ENCODE peak calls at places on chromosomes 7 and 10, in six cellular contexts. One of them, this sample, is unnamed.

GRCh38 chr10:24756283-24756682 is 32.6 kb upstream of the ARHGAP21 start:
- DNase-seq in stimulated activated CD8-positive, alpha-beta memory T cell treated with anti-CD3 and anti-CD28 coated beads, Interleukin-15, amount 100 ng/mL, for 24 hours: no peak
- DNase-seq in activated naive CD4-positive, alpha-beta T cell treated with anti-CD3 and anti-CD28 coated beads, Interleukin-2, amount 10 ng/mL, durations not matched to agents 7 days and 5 days: no peak
- DNase-seq in NCI-H748 treated with DMSO at 0.1 percent for 48 hours: no peak
- DNase-seq in NCI-H1436: no peak
- DNase-seq in foreskin melanocyte: no peak
- DNase-seq in this sample: no peak

GRCh38 chr7:114819629-114820362 is 102.1 kb upstream of the MDFIC start:
- DNase-seq in foreskin melanocyte: peak; percentile 29
- DNase-seq in NCI-H1436: no peak
- DNase-seq in activated naive CD4-positive, alpha-beta T cell treated with anti-CD3 and anti-CD28 coated beads, Interleukin-2, amount 10 ng/mL, durations not matched to agents 7 days and 5 days: no peak
- DNase-seq in stimulated activated CD8-positive, alpha-beta memory T cell treated with anti-CD3 and anti-CD28 coated beads, Interleukin-15, amount 100 ng/mL, for 24 hours: no peak
- DNase-seq in NCI-H748 treated with DMSO at 0.1 percent for 48 hours: no peak
- DNase-seq in this sample: no peak

GRCh38 chr10:132543916-132544743 is 6.5 kb downstream of the INPP5A start:
- DNase-seq in NCI-H1436: no peak
- DNase-seq in activated naive CD4-positive, alpha-beta T cell treated with anti-CD3 and anti-CD28 coated beads, Interleukin-2, amount 10 ng/mL, durations not matched to agents 7 days and 5 days: peak; percentile 44
- DNase-seq in stimulated activated CD8-positive, alpha-beta memory T cell treated with anti-CD3 and anti-CD28 coated beads, Interleukin-15, amount 100 ng/mL, for 24 hours: no peak
- DNase-seq in NCI-H748 treated with DMSO at 0.1 percent for 48 hours: no peak
- DNase-seq in foreskin melanocyte: no peak
- DNase-seq in this sample: no peak

GRCh38 chr7:113831509-113831908 is 87.3 kb downstream of the PPP1R3A start:
- DNase-seq in NCI-H748 treated with DMSO at 0.1 percent for 48 hours: peak; percentile 17
- DNase-seq in foreskin melanocyte: no peak
- DNase-seq in activated naive CD4-positive, alpha-beta T cell treated with anti-CD3 and anti-CD28 coated beads, Interleukin-2, amount 10 ng/mL, durations not matched to agents 7 days and 5 days: no peak
- DNase-seq in NCI-H1436: no peak
- DNase-seq in stimulated activated CD8-positive, alpha-beta memory T cell treated with anti-CD3 and anti-CD28 coated beads, Interleukin-15, amount 100 ng/mL, for 24 hours: no peak
- DNase-seq in this sample: no peak

GRCh38 chr10:58412502-58412961 is 27.3 kb downstream of the TFAM start:
- DNase-seq in stimulated activated CD8-positive, alpha-beta memory T cell treated with anti-CD3 and anti-CD28 coated beads, Interleukin-15, amount 100 ng/mL, for 24 hours: no peak
- DNase-seq in activated naive CD4-positive, alpha-beta T cell treated with anti-CD3 and anti-CD28 coated beads, Interleukin-2, amount 10 ng/mL, durations not matched to agents 7 days and 5 days: no peak
- DNase-seq in NCI-H748 treated with DMSO at 0.1 percent for 48 hours: no peak
- DNase-seq in NCI-H1436: no peak
- DNase-seq in foreskin melanocyte: no peak
- DNase-seq in this sample: no peak

GRCh38 chr7:131090866-131091692 is 236.6 kb upstream of the MKLN1 start:
- DNase-seq in foreskin melanocyte: no peak
- DNase-seq in NCI-H748 treated with DMSO at 0.1 percent for 48 hours: no peak
- DNase-seq in stimulated activated CD8-positive, alpha-beta memory T cell treated with anti-CD3 and anti-CD28 coated beads, Interleukin-15, amount 100 ng/mL, for 24 hours: no peak
- DNase-seq in NCI-H1436: no peak
- DNase-seq in activated naive CD4-positive, alpha-beta T cell treated with anti-CD3 and anti-CD28 coated beads, Interleukin-2, amount 10 ng/mL, durations not matched to agents 7 days and 5 days: no peak
- DNase-seq in this sample: no peak

GRCh38 chr7:17090751-17091150 is 207.7 kb upstream of the AHR start:
- DNase-seq in foreskin melanocyte: peak; percentile 84
- DNase-seq in stimulated activated CD8-positive, alpha-beta memory T cell treated with anti-CD3 and anti-CD28 coated beads, Interleukin-15, amount 100 ng/mL, for 24 hours: no peak
- DNase-seq in NCI-H1436: no peak
- DNase-seq in activated naive CD4-positive, alpha-beta T cell treated with anti-CD3 and anti-CD28 coated beads, Interleukin-2, amount 10 ng/mL, durations not matched to agents 7 days and 5 days: no peak
- DNase-seq in NCI-H748 treated with DMSO at 0.1 percent for 48 hours: no peak
- DNase-seq in this sample: no peak

GRCh38 chr7:98227939-98228338 is 16.7 kb downstream of the BHLHA15 start:
- DNase-seq in stimulated activated CD8-positive, alpha-beta memory T cell treated with anti-CD3 and anti-CD28 coated beads, Interleukin-15, amount 100 ng/mL, for 24 hours: no peak
- DNase-seq in NCI-H748 treated with DMSO at 0.1 percent for 48 hours: no peak
- DNase-seq in activated naive CD4-positive, alpha-beta T cell treated with anti-CD3 and anti-CD28 coated beads, Interleukin-2, amount 10 ng/mL, durations not matched to agents 7 days and 5 days: no peak
- DNase-seq in NCI-H1436: no peak
- DNase-seq in foreskin melanocyte: no peak
- DNase-seq in this sample: no peak

GRCh38 chr10:122530177-122530576 is 30.4 kb upstream of the DMBT1 start:
- DNase-seq in NCI-H1436: no peak
- DNase-seq in foreskin melanocyte: no peak
- DNase-seq in stimulated activated CD8-positive, alpha-beta memory T cell treated with anti-CD3 and anti-CD28 coated beads, Interleukin-15, amount 100 ng/mL, for 24 hours: no peak
- DNase-seq in NCI-H748 treated with DMSO at 0.1 percent for 48 hours: no peak
- DNase-seq in activated naive CD4-positive, alpha-beta T cell treated with anti-CD3 and anti-CD28 coated beads, Interleukin-2, amount 10 ng/mL, durations not matched to agents 7 days and 5 days: no peak
- DNase-seq in this sample: no peak

GRCh38 chr7:95636140-95636539 is 39.8 kb upstream of the PDK4 start:
- DNase-seq in foreskin melanocyte: no peak
- DNase-seq in NCI-H1436: no peak
- DNase-seq in stimulated activated CD8-positive, alpha-beta memory T cell treated with anti-CD3 and anti-CD28 coated beads, Interleukin-15, amount 100 ng/mL, for 24 hours: no peak
- DNase-seq in NCI-H748 treated with DMSO at 0.1 percent for 48 hours: no peak
- DNase-seq in activated naive CD4-positive, alpha-beta T cell treated with anti-CD3 and anti-CD28 coated beads, Interleukin-2, amount 10 ng/mL, durations not matched to agents 7 days and 5 days: no peak
- DNase-seq in this sample: no peak

GRCh38 chr10:17854044-17854652 is 45.0 kb downstream of the MRC1 start:
- DNase-seq in activated naive CD4-positive, alpha-beta T cell treated with anti-CD3 and anti-CD28 coated beads, Interleukin-2, amount 10 ng/mL, durations not matched to agents 7 days and 5 days: no peak
- DNase-seq in NCI-H748 treated with DMSO at 0.1 percent for 48 hours: no peak
- DNase-seq in foreskin melanocyte: no peak
- DNase-seq in stimulated activated CD8-positive, alpha-beta memory T cell treated with anti-CD3 and anti-CD28 coated beads, Interleukin-15, amount 100 ng/mL, for 24 hours: no peak
- DNase-seq in NCI-H1436: no peak
- DNase-seq in this sample: no peak

GRCh38 chr10:6786579-6787031 is 206.5 kb upstream of the PRKCQ start:
- DNase-seq in activated naive CD4-positive, alpha-beta T cell treated with anti-CD3 and anti-CD28 coated beads, Interleukin-2, amount 10 ng/mL, durations not matched to agents 7 days and 5 days: no peak
- DNase-seq in NCI-H1436: no peak
- DNase-seq in foreskin melanocyte: peak; percentile 56
- DNase-seq in stimulated activated CD8-positive, alpha-beta memory T cell treated with anti-CD3 and anti-CD28 coated beads, Interleukin-15, amount 100 ng/mL, for 24 hours: no peak
- DNase-seq in NCI-H748 treated with DMSO at 0.1 percent for 48 hours: no peak
- DNase-seq in this sample: no peak

GRCh38 chr10:77864151-77864851 is 62.3 kb downstream of the DLG5 start:
- DNase-seq in NCI-H748 treated with DMSO at 0.1 percent for 48 hours: no peak
- DNase-seq in NCI-H1436: no peak
- DNase-seq in stimulated activated CD8-positive, alpha-beta memory T cell treated with anti-CD3 and anti-CD28 coated beads, Interleukin-15, amount 100 ng/mL, for 24 hours: no peak
- DNase-seq in activated naive CD4-positive, alpha-beta T cell treated with anti-CD3 and anti-CD28 coated beads, Interleukin-2, amount 10 ng/mL, durations not matched to agents 7 days and 5 days: no peak
- DNase-seq in foreskin melanocyte: no peak
- DNase-seq in this sample: no peak

GRCh38 chr7:48004598-48004997 is 24.3 kb downstream of the SUN3 start:
- DNase-seq in NCI-H1436: no peak
- DNase-seq in activated naive CD4-positive, alpha-beta T cell treated with anti-CD3 and anti-CD28 coated beads, Interleukin-2, amount 10 ng/mL, durations not matched to agents 7 days and 5 days: no peak
- DNase-seq in foreskin melanocyte: no peak
- DNase-seq in NCI-H748 treated with DMSO at 0.1 percent for 48 hours: no peak
- DNase-seq in stimulated activated CD8-positive, alpha-beta memory T cell treated with anti-CD3 and anti-CD28 coated beads, Interleukin-15, amount 100 ng/mL, for 24 hours: no peak
- DNase-seq in this sample: no peak

GRCh38 chr7:90625562-90625961 is 29.4 kb downstream of the CDK14 start:
- DNase-seq in NCI-H1436: no peak
- DNase-seq in foreskin melanocyte: peak; percentile 48
- DNase-seq in NCI-H748 treated with DMSO at 0.1 percent for 48 hours: peak; percentile 45
- DNase-seq in activated naive CD4-positive, alpha-beta T cell treated with anti-CD3 and anti-CD28 coated beads, Interleukin-2, amount 10 ng/mL, durations not matched to agents 7 days and 5 days: no peak
- DNase-seq in stimulated activated CD8-positive, alpha-beta memory T cell treated with anti-CD3 and anti-CD28 coated beads, Interleukin-15, amount 100 ng/mL, for 24 hours: no peak
- DNase-seq in this sample: peak; percentile 52

GRCh38 chr7:2687338-2687869 is 598 bp upstream of the AMZ1 start:
- DNase-seq in NCI-H748 treated with DMSO at 0.1 percent for 48 hours: no peak
- DNase-seq in stimulated activated CD8-positive, alpha-beta memory T cell treated with anti-CD3 and anti-CD28 coated beads, Interleukin-15, amount 100 ng/mL, for 24 hours: no peak
- DNase-seq in NCI-H1436: no peak
- DNase-seq in foreskin melanocyte: no peak
- DNase-seq in activated naive CD4-positive, alpha-beta T cell treated with anti-CD3 and anti-CD28 coated beads, Interleukin-2, amount 10 ng/mL, durations not matched to agents 7 days and 5 days: no peak
- DNase-seq in this sample: peak; percentile 49

GRCh38 chr10:95569368-95569767 is 8.2 kb upstream of the SORBS1 start:
- DNase-seq in NCI-H1436: no peak
- DNase-seq in stimulated activated CD8-positive, alpha-beta memory T cell treated with anti-CD3 and anti-CD28 coated beads, Interleukin-15, amount 100 ng/mL, for 24 hours: no peak
- DNase-seq in foreskin melanocyte: no peak
- DNase-seq in activated naive CD4-positive, alpha-beta T cell treated with anti-CD3 and anti-CD28 coated beads, Interleukin-2, amount 10 ng/mL, durations not matched to agents 7 days and 5 days: no peak
- DNase-seq in NCI-H748 treated with DMSO at 0.1 percent for 48 hours: no peak
- DNase-seq in this sample: no peak

GRCh38 chr10:120997313-120998102 is 146.3 kb downstream of the WDR11 start:
- DNase-seq in activated naive CD4-positive, alpha-beta T cell treated with anti-CD3 and anti-CD28 coated beads, Interleukin-2, amount 10 ng/mL, durations not matched to agents 7 days and 5 days: no peak
- DNase-seq in foreskin melanocyte: no peak
- DNase-seq in NCI-H1436: no peak
- DNase-seq in stimulated activated CD8-positive, alpha-beta memory T cell treated with anti-CD3 and anti-CD28 coated beads, Interleukin-15, amount 100 ng/mL, for 24 hours: no peak
- DNase-seq in NCI-H748 treated with DMSO at 0.1 percent for 48 hours: no peak
- DNase-seq in this sample: no peak

GRCh38 chr7:148712610-148713330 is 14.1 kb downstream of the CUL1 start:
- DNase-seq in stimulated activated CD8-positive, alpha-beta memory T cell treated with anti-CD3 and anti-CD28 coated beads, Interleukin-15, amount 100 ng/mL, for 24 hours: no peak
- DNase-seq in foreskin melanocyte: no peak
- DNase-seq in activated naive CD4-positive, alpha-beta T cell treated with anti-CD3 and anti-CD28 coated beads, Interleukin-2, amount 10 ng/mL, durations not matched to agents 7 days and 5 days: no peak
- DNase-seq in NCI-H1436: no peak
- DNase-seq in NCI-H748 treated with DMSO at 0.1 percent for 48 hours: no peak
- DNase-seq in this sample: no peak

GRCh38 chr10:93495654-93496321 is 624 bp upstream of the CEP55 start:
- DNase-seq in NCI-H748 treated with DMSO at 0.1 percent for 48 hours: peak; percentile 49
- DNase-seq in NCI-H1436: peak; percentile 34
- DNase-seq in foreskin melanocyte: no peak
- DNase-seq in activated naive CD4-positive, alpha-beta T cell treated with anti-CD3 and anti-CD28 coated beads, Interleukin-2, amount 10 ng/mL, durations not matched to agents 7 days and 5 days: no peak
- DNase-seq in stimulated activated CD8-positive, alpha-beta memory T cell treated with anti-CD3 and anti-CD28 coated beads, Interleukin-15, amount 100 ng/mL, for 24 hours: no peak
- DNase-seq in this sample: peak; percentile 53

GRCh38 chr10:18658301-18658991 is 785 bp upstream of the ARL5B start:
- DNase-seq in stimulated activated CD8-positive, alpha-beta memory T cell treated with anti-CD3 and anti-CD28 coated beads, Interleukin-15, amount 100 ng/mL, for 24 hours: no peak
- DNase-seq in NCI-H1436: no peak
- DNase-seq in NCI-H748 treated with DMSO at 0.1 percent for 48 hours: no peak
- DNase-seq in foreskin melanocyte: no peak
- DNase-seq in activated naive CD4-positive, alpha-beta T cell treated with anti-CD3 and anti-CD28 coated beads, Interleukin-2, amount 10 ng/mL, durations not matched to agents 7 days and 5 days: peak; percentile 23
- DNase-seq in this sample: no peak

GRCh38 chr10:128483216-128483615 is 357.0 kb upstream of the MKI67 start:
- DNase-seq in foreskin melanocyte: no peak
- DNase-seq in activated naive CD4-positive, alpha-beta T cell treated with anti-CD3 and anti-CD28 coated beads, Interleukin-2, amount 10 ng/mL, durations not matched to agents 7 days and 5 days: no peak
- DNase-seq in NCI-H748 treated with DMSO at 0.1 percent for 48 hours: no peak
- DNase-seq in stimulated activated CD8-positive, alpha-beta memory T cell treated with anti-CD3 and anti-CD28 coated beads, Interleukin-15, amount 100 ng/mL, for 24 hours: no peak
- DNase-seq in NCI-H1436: no peak
- DNase-seq in this sample: no peak

GRCh38 chr7:1617957-1618356 is 48.1 kb upstream of the PSMG3 start:
- DNase-seq in activated naive CD4-positive, alpha-beta T cell treated with anti-CD3 and anti-CD28 coated beads, Interleukin-2, amount 10 ng/mL, durations not matched to agents 7 days and 5 days: no peak
- DNase-seq in foreskin melanocyte: no peak
- DNase-seq in stimulated activated CD8-positive, alpha-beta memory T cell treated with anti-CD3 and anti-CD28 coated beads, Interleukin-15, amount 100 ng/mL, for 24 hours: no peak
- DNase-seq in NCI-H1436: no peak
- DNase-seq in NCI-H748 treated with DMSO at 0.1 percent for 48 hours: no peak
- DNase-seq in this sample: no peak

GRCh38 chr10:126119591-126119990 is 223.2 kb downstream of the FANK1 start:
- DNase-seq in NCI-H1436: no peak
- DNase-seq in activated naive CD4-positive, alpha-beta T cell treated with anti-CD3 and anti-CD28 coated beads, Interleukin-2, amount 10 ng/mL, durations not matched to agents 7 days and 5 days: no peak
- DNase-seq in foreskin melanocyte: no peak
- DNase-seq in NCI-H748 treated with DMSO at 0.1 percent for 48 hours: no peak
- DNase-seq in stimulated activated CD8-positive, alpha-beta memory T cell treated with anti-CD3 and anti-CD28 coated beads, Interleukin-15, amount 100 ng/mL, for 24 hours: no peak
- DNase-seq in this sample: no peak

GRCh38 chr7:539731-540411 is 20.2 kb upstream of the PDGFA start:
- DNase-seq in foreskin melanocyte: no peak
- DNase-seq in activated naive CD4-positive, alpha-beta T cell treated with anti-CD3 and anti-CD28 coated beads, Interleukin-2, amount 10 ng/mL, durations not matched to agents 7 days and 5 days: no peak
- DNase-seq in stimulated activated CD8-positive, alpha-beta memory T cell treated with anti-CD3 and anti-CD28 coated beads, Interleukin-15, amount 100 ng/mL, for 24 hours: no peak
- DNase-seq in NCI-H748 treated with DMSO at 0.1 percent for 48 hours: no peak
- DNase-seq in NCI-H1436: no peak
- DNase-seq in this sample: no peak

GRCh38 chr10:13373644-13374043 is 25.6 kb upstream of the SEPHS1 start:
- DNase-seq in foreskin melanocyte: no peak
- DNase-seq in NCI-H748 treated with DMSO at 0.1 percent for 48 hours: no peak
- DNase-seq in activated naive CD4-positive, alpha-beta T cell treated with anti-CD3 and anti-CD28 coated beads, Interleukin-2, amount 10 ng/mL, durations not matched to agents 7 days and 5 days: no peak
- DNase-seq in NCI-H1436: no peak
- DNase-seq in stimulated activated CD8-positive, alpha-beta memory T cell treated with anti-CD3 and anti-CD28 coated beads, Interleukin-15, amount 100 ng/mL, for 24 hours: no peak
- DNase-seq in this sample: no peak